ENCODE peak calls at places on chromosome 6, in six cellular contexts. Q is NCI-H345; K is naive thymus-derived CD8-positive, alpha-beta T cell; Y is chondrocyte; V is HuH-7; L is small intestine. H is an unnamed sample.

GRCh38 chr6:108437821-108438220 is 122.9 kb upstream of the FOXO3 start:
- DNase-seq in Q (no peak), K (no peak), Y (no peak), V (no peak), L (no peak), H (no peak)

GRCh38 chr6:106100755-106101154 is 14.6 kb downstream of the PRDM1 start:
- DNase-seq in Q (no peak), K (no peak), Y (no peak), V (no peak), L (no peak), H (no peak)

GRCh38 chr6:119497988-119498727 is 148.6 kb upstream of the MAN1A1 start:
- DNase-seq in Q (no peak), K (no peak), Y (no peak), V (no peak), L (peak), H (no peak)

GRCh38 chr6:149716584-149716983 is 1.3 kb downstream of the LATS1 start:
- DNase-seq in Q (no peak), K (no peak), Y (no peak), V (peak), L (no peak), H (no peak)

GRCh38 chr6:166567107-166567506 is 19.4 kb downstream of the RAMACL start:
- DNase-seq in Q (no peak), K (no peak), Y (no peak), V (no peak), L (no peak), H (peak)

GRCh38 chr6:87419266-87419665 is 11.5 kb downstream of the CFAP206 start:
- DNase-seq in Q (no peak), K (no peak), Y (no peak), V (no peak), L (no peak), H (no peak)

GRCh38 chr6:90049295-90049694 is 155.0 kb downstream of the GJA10 start:
- DNase-seq in Q (no peak), K (no peak), Y (no peak), V (no peak), L (no peak), H (no peak)

GRCh38 chr6:134951494-134952263 is 1.8 kb upstream of the ALDH8A1 start:
- DNase-seq in Q (no peak), K (no peak), Y (no peak), V (no peak), L (peak), H (no peak)

GRCh38 chr6:132513821-132514545 is 1.1 kb upstream of the STX7 start:
- DNase-seq in Q (no peak), K (no peak), Y (no peak), V (no peak), L (peak), H (no peak)

GRCh38 chr6:144809120-144809519 is 524.0 kb downstream of the UTRN start:
- DNase-seq in Q (no peak), K (no peak), Y (no peak), V (no peak), L (no peak), H (no peak)

GRCh38 chr6:170460606-170461005 is 92.5 kb downstream of the PSMB1 start:
- DNase-seq in Q (no peak), K (no peak), Y (no peak), V (no peak), L (no peak), H (no peak)

GRCh38 chr6:111605100-111605748 is 454 bp downstream of the TRAF3IP2 start:
- DNase-seq in Q (peak), K (peak), Y (no peak), V (no peak), L (peak), H (no peak)